ENCODE peak calls at places on chromosomes 1 and 21, in four cellular contexts. Q, E, A and H are unnamed samples.

GRCh38 chr1:208052135-208052534 is 141.2 kb upstream of the CD34 start:
- DNase-seq in Q (no peak), E (no peak), A (no peak), H (no peak)

GRCh38 chr1:21539933-21540332 is 30.7 kb downstream of the ALPL start:
- DNase-seq in Q (no peak), E (peak; percentile 26), A (peak; percentile 7), H (no peak)

GRCh38 chr1:160108888-160109662 is 6.5 kb upstream of the ATP1A2 start:
- DNase-seq in Q (no peak), E (peak; percentile 52), A (peak; percentile 3), H (no peak)

GRCh38 chr1:184050631-184051030 is 899 bp upstream of the TSEN15 start:
- DNase-seq in Q (no peak), E (no peak), A (no peak), H (no peak)

GRCh38 chr1:234531181-234532132 is 52.5 kb upstream of the TARBP1 start:
- DNase-seq in Q (no peak), E (peak; percentile 49), A (no peak), H (no peak)

GRCh38 chr1:41432481-41433280 is 51.8 kb downstream of the EDN2 start:
- DNase-seq in Q (peak; percentile 88), E (peak; percentile 81), A (peak; percentile 59), H (peak; percentile 66)

GRCh38 chr1:153627797-153628626 is at the start of gene S100A1:
- DNase-seq in Q (no peak), E (no peak), A (no peak), H (no peak)

GRCh38 chr1:110281363-110282290 is 57.5 kb upstream of the RBM15 start:
- DNase-seq in Q (no peak), E (peak; percentile 2), A (peak; percentile 89), H (peak; percentile 48)

GRCh38 chr1:11882814-11883538 is 24.2 kb upstream of the NPPB start:
- DNase-seq in Q (no peak), E (no peak), A (no peak), H (no peak)

GRCh38 chr21:25563399-25564116 is 43.7 kb downstream of the MRPL39 start:
- DNase-seq in Q (peak; percentile 82), E (peak; percentile 16), A (no peak), H (no peak)